ENCODE peak calls at places on chromosomes 1 and 21, in ten cellular contexts. K, S, F, B, T, P, H, A, V and C are unnamed samples.
A peak's percentile ranks its signal among the peaks of the same experiment; 100 is the strongest.

GRCh38 chr1:244730153-244730933 is 77.4 kb downstream of the DESI2 start:
- DNase-seq in K (peak; percentile 42), S (no peak), F (peak; percentile 51), B (peak; percentile 47), T (peak; percentile 45), P (peak; percentile 71), H (peak; percentile 24), A (peak; percentile 61), V (no peak), C (peak; percentile 87)

GRCh38 chr1:113858418-113858817 is 13.1 kb downstream of the PTPN22 start:
- DNase-seq in K (no peak), S (no peak), F (no peak), B (no peak), T (no peak), P (no peak), H (no peak), A (no peak), V (no peak), C (no peak)

GRCh38 chr1:83905315-83905907 is 93.5 kb downstream of the TTLL7 start:
- DNase-seq in K (no peak), S (peak; percentile 43), F (no peak), B (peak; percentile 5), T (no peak), P (no peak), H (no peak), A (peak; percentile 50), V (peak; percentile 10), C (no peak)

GRCh38 chr1:234600418-234601216 is 9.4 kb downstream of the IRF2BP2 start:
- DNase-seq in K (peak; percentile 37), S (no peak), F (no peak), B (no peak), T (no peak), P (no peak), H (peak; percentile 65), A (peak; percentile 25), V (no peak), C (no peak)

GRCh38 chr21:34730756-34731445 is 62.1 kb downstream of the CLIC6 start:
- DNase-seq in K (no peak), S (no peak), F (no peak), B (no peak), T (no peak), P (no peak), H (no peak), A (no peak), V (no peak), C (no peak)

GRCh38 chr1:105138445-105138821 is 1388.7 kb downstream of the AMY1C start:
- DNase-seq in K (peak; percentile 12), S (no peak), F (no peak), B (no peak), T (peak; percentile 42), P (no peak), H (no peak), A (no peak), V (no peak), C (no peak)

GRCh38 chr1:231970684-231971083 is 344.1 kb downstream of the DISC1 start:
- DNase-seq in K (no peak), S (no peak), F (no peak), B (no peak), T (peak; percentile 49), P (no peak), H (no peak), A (peak; percentile 40), V (no peak), C (no peak)

GRCh38 chr1:22798083-22798482 is 87.4 kb downstream of the EPHB2 start:
- DNase-seq in K (no peak), S (no peak), F (no peak), B (no peak), T (no peak), P (no peak), H (no peak), A (no peak), V (no peak), C (no peak)

GRCh38 chr1:185159966-185160365 is 3.0 kb downstream of the SWT1 start:
- DNase-seq in K (no peak), S (no peak), F (no peak), B (no peak), T (no peak), P (no peak), H (no peak), A (no peak), V (no peak), C (no peak)

GRCh38 chr1:66364578-66365391 is 169.2 kb upstream of the SGIP1 start:
- DNase-seq in K (no peak), S (no peak), F (no peak), B (no peak), T (no peak), P (no peak), H (no peak), A (no peak), V (peak; percentile 89), C (no peak)

GRCh38 chr1:216705686-216706085 is 17.5 kb downstream of the ESRRG start:
- DNase-seq in K (no peak), S (no peak), F (no peak), B (no peak), T (no peak), P (no peak), H (no peak), A (no peak), V (no peak), C (no peak)

GRCh38 chr21:46149205-46149901 is 6.0 kb downstream of the FTCD start:
- DNase-seq in K (no peak), S (no peak), F (no peak), B (no peak), T (no peak), P (no peak), H (peak; percentile 12), A (no peak), V (no peak), C (no peak)

GRCh38 chr1:218676991-218677390 is 331.9 kb downstream of the TGFB2 start:
- DNase-seq in K (no peak), S (no peak), F (no peak), B (no peak), T (no peak), P (no peak), H (no peak), A (no peak), V (no peak), C (no peak)

GRCh38 chr1:167068761-167069160 is 21.4 kb downstream of the GPA33 start:
- DNase-seq in K (no peak), S (no peak), F (no peak), B (no peak), T (no peak), P (no peak), H (no peak), A (no peak), V (no peak), C (no peak)

GRCh38 chr1:31761883-31762282 is 2.3 kb downstream of the ADGRB2 start:
- DNase-seq in K (no peak), S (no peak), F (no peak), B (no peak), T (no peak), P (no peak), H (no peak), A (no peak), V (peak; percentile 50), C (no peak)

GRCh38 chr1:54863267-54863665 is 23.7 kb downstream of the DHCR24 start:
- DNase-seq in K (no peak), S (no peak), F (no peak), B (no peak), T (no peak), P (no peak), H (no peak), A (no peak), V (no peak), C (no peak)

GRCh38 chr1:228378453-228379164 is 28.0 kb downstream of the TRIM11 start:
- DNase-seq in K (peak; percentile 76), S (no peak), F (peak; percentile 94), B (peak; percentile 60), T (peak; percentile 82), P (peak; percentile 95), H (peak; percentile 66), A (peak; percentile 74), V (peak; percentile 39), C (no peak)

GRCh38 chr1:235843458-235843857 is 23.2 kb downstream of the LYST start:
- DNase-seq in K (no peak), S (no peak), F (no peak), B (no peak), T (no peak), P (no peak), H (no peak), A (peak; percentile 17), V (peak; percentile 64), C (no peak)
- TF ChIP-seq CTCF in K (peak; percentile 69), S (peak; percentile 77), F (peak; percentile 53), B (no peak), T (peak; percentile 29), P (peak; percentile 41), H (peak; percentile 47), A (peak; percentile 50), V (peak; percentile 73), C (peak; percentile 64)

GRCh38 chr1:47972864-47973437 is 24.2 kb downstream of the TRABD2B start:
- DNase-seq in K (no peak), S (no peak), F (no peak), B (peak; percentile 48), T (no peak), P (no peak), H (no peak), A (no peak), V (no peak), C (no peak)
- TF ChIP-seq CTCF in K (peak; percentile 43), S (peak; percentile 63), F (peak; percentile 64), B (peak; percentile 36), T (no peak), P (peak; percentile 51), H (no peak), A (peak; percentile 45), V (no peak), C (no peak)

GRCh38 chr1:164953095-164953494 is 394.1 kb downstream of the PBX1 start:
- DNase-seq in K (no peak), S (no peak), F (no peak), B (no peak), T (no peak), P (no peak), H (no peak), A (no peak), V (no peak), C (no peak)
- TF ChIP-seq CTCF in K (peak; percentile 38), S (no peak), F (peak; percentile 44), B (no peak), T (no peak), P (peak; percentile 36), H (no peak), A (peak; percentile 29), V (no peak), C (peak; percentile 10)

GRCh38 chr1:191702124-191702523 is 456.1 kb upstream of the RGS18 start:
- DNase-seq in K (no peak), S (no peak), F (no peak), B (no peak), T (no peak), P (no peak), H (no peak), A (no peak), V (no peak), C (no peak)

GRCh38 chr1:191695865-191696264 is 462.4 kb upstream of the RGS18 start:
- DNase-seq in K (no peak), S (no peak), F (no peak), B (no peak), T (no peak), P (no peak), H (no peak), A (peak; percentile 9), V (no peak), C (no peak)

GRCh38 chr1:191696371-191696770 is 461.9 kb upstream of the RGS18 start:
- DNase-seq in K (no peak), S (no peak), F (no peak), B (no peak), T (no peak), P (no peak), H (no peak), A (no peak), V (no peak), C (no peak)

GRCh38 chr1:191699343-191699742 is 458.9 kb upstream of the RGS18 start:
- DNase-seq in K (no peak), S (no peak), F (no peak), B (no peak), T (no peak), P (no peak), H (no peak), A (no peak), V (no peak), C (no peak)

GRCh38 chr1:191700922-191701321 is 457.3 kb upstream of the RGS18 start:
- DNase-seq in K (no peak), S (no peak), F (no peak), B (no peak), T (no peak), P (no peak), H (no peak), A (no peak), V (no peak), C (no peak)
- TF ChIP-seq CTCF in K (no peak), S (no peak), F (no peak), B (no peak), T (no peak), P (no peak), H (no peak), A (no peak), V (no peak), C (no peak)